ENCODE peak calls at places on chromosomes 4 and X, in ten cellular contexts. One of them, this sample, is unnamed.

GRCh38 chr4:76197971-76198410 is 15.6 kb downstream of the SCARB2 start:
- DNase-seq in tibial artery: peak; percentile 63
- DNase-seq in A549: no peak
- DNase-seq in CD8-positive, alpha-beta T cell: no peak
- DNase-seq in left lung: peak; percentile 76
- DNase-seq in lower lobe of right lung: peak; percentile 59
- DNase-seq in pancreas: no peak
- DNase-seq in mesendoderm: no peak
- DNase-seq in OCI-LY7: no peak
- DNase-seq in transverse colon: peak; percentile 64
- DNase-seq in this sample: peak; percentile 81

GRCh38 chr4:139815646-139816601 is 150.3 kb downstream of the MGST2 start:
- DNase-seq in tibial artery: peak; percentile 71
- DNase-seq in A549: peak; percentile 4
- DNase-seq in CD8-positive, alpha-beta T cell: no peak
- DNase-seq in left lung: peak; percentile 43
- DNase-seq in lower lobe of right lung: no peak
- DNase-seq in pancreas: no peak
- DNase-seq in mesendoderm: peak; percentile 96
- DNase-seq in OCI-LY7: no peak
- DNase-seq in transverse colon: peak; percentile 13
- DNase-seq in this sample: peak; percentile 78

GRCh38 chr4:108360857-108361820 is 192.4 kb upstream of the LEF1 start:
- DNase-seq in tibial artery: no peak
- DNase-seq in A549: no peak
- DNase-seq in CD8-positive, alpha-beta T cell: no peak
- DNase-seq in left lung: no peak
- DNase-seq in lower lobe of right lung: no peak
- DNase-seq in pancreas: no peak
- DNase-seq in mesendoderm: peak; percentile 95
- DNase-seq in OCI-LY7: no peak
- DNase-seq in transverse colon: no peak
- DNase-seq in this sample: no peak

GRCh38 chrX:80266979-80267378 is 153.3 kb upstream of the TENT5D start:
- DNase-seq in tibial artery: no peak
- DNase-seq in A549: no peak
- DNase-seq in CD8-positive, alpha-beta T cell: no peak
- DNase-seq in left lung: no peak
- DNase-seq in lower lobe of right lung: no peak
- DNase-seq in pancreas: no peak
- DNase-seq in mesendoderm: no peak
- DNase-seq in OCI-LY7: no peak
- DNase-seq in transverse colon: no peak
- DNase-seq in this sample: no peak

GRCh38 chr4:108272566-108272965 is 103.8 kb upstream of the LEF1 start:
- DNase-seq in tibial artery: no peak
- DNase-seq in A549: no peak
- DNase-seq in CD8-positive, alpha-beta T cell: no peak
- DNase-seq in left lung: no peak
- DNase-seq in lower lobe of right lung: no peak
- DNase-seq in pancreas: no peak
- DNase-seq in mesendoderm: no peak
- DNase-seq in OCI-LY7: no peak
- DNase-seq in transverse colon: no peak
- DNase-seq in this sample: no peak

GRCh38 chrX:150268839-150269238 is 94.3 kb upstream of the MAMLD1 start:
- DNase-seq in tibial artery: no peak
- DNase-seq in A549: no peak
- DNase-seq in CD8-positive, alpha-beta T cell: no peak
- DNase-seq in left lung: no peak
- DNase-seq in lower lobe of right lung: no peak
- DNase-seq in pancreas: no peak
- DNase-seq in mesendoderm: no peak
- DNase-seq in OCI-LY7: no peak
- DNase-seq in transverse colon: no peak
- DNase-seq in this sample: no peak

GRCh38 chr4:113684534-113685091 is 76.9 kb downstream of the CAMK2D start:
- DNase-seq in tibial artery: peak; percentile 51
- DNase-seq in A549: peak; percentile 67
- DNase-seq in CD8-positive, alpha-beta T cell: no peak
- DNase-seq in left lung: no peak
- DNase-seq in lower lobe of right lung: no peak
- DNase-seq in pancreas: no peak
- DNase-seq in mesendoderm: peak; percentile 67
- DNase-seq in OCI-LY7: peak; percentile 34
- DNase-seq in transverse colon: peak; percentile 63
- DNase-seq in this sample: peak; percentile 74

GRCh38 chrX:68659385-68659784 is 11.9 kb downstream of the STARD8 start:
- DNase-seq in tibial artery: no peak
- DNase-seq in A549: no peak
- DNase-seq in CD8-positive, alpha-beta T cell: no peak
- DNase-seq in left lung: no peak
- DNase-seq in lower lobe of right lung: no peak
- DNase-seq in pancreas: no peak
- DNase-seq in mesendoderm: peak; percentile 87
- DNase-seq in OCI-LY7: no peak
- DNase-seq in transverse colon: no peak
- DNase-seq in this sample: no peak

GRCh38 chr4:141759796-141760425 is 123.5 kb downstream of the IL15 start:
- DNase-seq in tibial artery: no peak
- DNase-seq in A549: no peak
- DNase-seq in CD8-positive, alpha-beta T cell: no peak
- DNase-seq in left lung: no peak
- DNase-seq in lower lobe of right lung: no peak
- DNase-seq in pancreas: no peak
- DNase-seq in mesendoderm: no peak
- DNase-seq in OCI-LY7: no peak
- DNase-seq in transverse colon: no peak
- DNase-seq in this sample: no peak

GRCh38 chr4:72319596-72319995 is 249.4 kb downstream of the ADAMTS3 start:
- DNase-seq in tibial artery: no peak
- DNase-seq in A549: no peak
- DNase-seq in CD8-positive, alpha-beta T cell: no peak
- DNase-seq in left lung: no peak
- DNase-seq in lower lobe of right lung: no peak
- DNase-seq in pancreas: no peak
- DNase-seq in mesendoderm: no peak
- DNase-seq in OCI-LY7: no peak
- DNase-seq in transverse colon: no peak
- DNase-seq in this sample: no peak

GRCh38 chr4:160772668-160773067 is 1391.1 kb downstream of the FSTL5 start:
- DNase-seq in tibial artery: no peak
- DNase-seq in A549: no peak
- DNase-seq in CD8-positive, alpha-beta T cell: no peak
- DNase-seq in left lung: no peak
- DNase-seq in lower lobe of right lung: no peak
- DNase-seq in pancreas: no peak
- DNase-seq in mesendoderm: no peak
- DNase-seq in OCI-LY7: no peak
- DNase-seq in transverse colon: no peak
- DNase-seq in this sample: no peak

GRCh38 chr4:163679189-163679588 is 184.7 kb downstream of the TMA16 start:
- DNase-seq in tibial artery: no peak
- DNase-seq in A549: peak; percentile 44
- DNase-seq in CD8-positive, alpha-beta T cell: no peak
- DNase-seq in left lung: no peak
- DNase-seq in lower lobe of right lung: no peak
- DNase-seq in pancreas: no peak
- DNase-seq in mesendoderm: peak; percentile 10
- DNase-seq in OCI-LY7: peak; percentile 56
- DNase-seq in transverse colon: no peak
- DNase-seq in this sample: no peak

GRCh38 chr4:125639182-125639621 is 324.4 kb downstream of the FAT4 start:
- DNase-seq in tibial artery: no peak
- DNase-seq in A549: no peak
- DNase-seq in CD8-positive, alpha-beta T cell: no peak
- DNase-seq in left lung: no peak
- DNase-seq in lower lobe of right lung: no peak
- DNase-seq in pancreas: no peak
- DNase-seq in mesendoderm: peak; percentile 83
- DNase-seq in OCI-LY7: no peak
- DNase-seq in transverse colon: no peak
- DNase-seq in this sample: peak; percentile 84

GRCh38 chrX:84248226-84248625 is 60.2 kb upstream of the RPS6KA6 start:
- DNase-seq in tibial artery: no peak
- DNase-seq in A549: no peak
- DNase-seq in CD8-positive, alpha-beta T cell: no peak
- DNase-seq in left lung: no peak
- DNase-seq in lower lobe of right lung: no peak
- DNase-seq in pancreas: no peak
- DNase-seq in mesendoderm: no peak
- DNase-seq in OCI-LY7: no peak
- DNase-seq in transverse colon: no peak
- DNase-seq in this sample: no peak

GRCh38 chr4:41569957-41570356 is 32.0 kb downstream of the LIMCH1 start:
- DNase-seq in tibial artery: peak; percentile 36
- DNase-seq in A549: peak; percentile 4
- DNase-seq in CD8-positive, alpha-beta T cell: no peak
- DNase-seq in left lung: no peak
- DNase-seq in lower lobe of right lung: no peak
- DNase-seq in pancreas: no peak
- DNase-seq in mesendoderm: no peak
- DNase-seq in OCI-LY7: no peak
- DNase-seq in transverse colon: no peak
- DNase-seq in this sample: peak; percentile 20

GRCh38 chrX:8668797-8669196 is 63.1 kb downstream of the ANOS1 start:
- DNase-seq in tibial artery: no peak
- DNase-seq in A549: no peak
- DNase-seq in CD8-positive, alpha-beta T cell: no peak
- DNase-seq in left lung: no peak
- DNase-seq in lower lobe of right lung: peak; percentile 51
- DNase-seq in pancreas: no peak
- DNase-seq in mesendoderm: peak; percentile 84
- DNase-seq in OCI-LY7: no peak
- DNase-seq in transverse colon: no peak
- DNase-seq in this sample: no peak

GRCh38 chr4:71411976-71412375 is 73.2 kb downstream of the SLC4A4 start:
- DNase-seq in tibial artery: no peak
- DNase-seq in A549: no peak
- DNase-seq in CD8-positive, alpha-beta T cell: no peak
- DNase-seq in left lung: no peak
- DNase-seq in lower lobe of right lung: no peak
- DNase-seq in pancreas: no peak
- DNase-seq in mesendoderm: no peak
- DNase-seq in OCI-LY7: no peak
- DNase-seq in transverse colon: no peak
- DNase-seq in this sample: no peak

GRCh38 chr4:72338060-72338459 is 231.0 kb downstream of the ADAMTS3 start:
- DNase-seq in tibial artery: no peak
- DNase-seq in A549: no peak
- DNase-seq in CD8-positive, alpha-beta T cell: no peak
- DNase-seq in left lung: no peak
- DNase-seq in lower lobe of right lung: no peak
- DNase-seq in pancreas: no peak
- DNase-seq in mesendoderm: no peak
- DNase-seq in OCI-LY7: no peak
- DNase-seq in transverse colon: no peak
- DNase-seq in this sample: no peak

DNA sequence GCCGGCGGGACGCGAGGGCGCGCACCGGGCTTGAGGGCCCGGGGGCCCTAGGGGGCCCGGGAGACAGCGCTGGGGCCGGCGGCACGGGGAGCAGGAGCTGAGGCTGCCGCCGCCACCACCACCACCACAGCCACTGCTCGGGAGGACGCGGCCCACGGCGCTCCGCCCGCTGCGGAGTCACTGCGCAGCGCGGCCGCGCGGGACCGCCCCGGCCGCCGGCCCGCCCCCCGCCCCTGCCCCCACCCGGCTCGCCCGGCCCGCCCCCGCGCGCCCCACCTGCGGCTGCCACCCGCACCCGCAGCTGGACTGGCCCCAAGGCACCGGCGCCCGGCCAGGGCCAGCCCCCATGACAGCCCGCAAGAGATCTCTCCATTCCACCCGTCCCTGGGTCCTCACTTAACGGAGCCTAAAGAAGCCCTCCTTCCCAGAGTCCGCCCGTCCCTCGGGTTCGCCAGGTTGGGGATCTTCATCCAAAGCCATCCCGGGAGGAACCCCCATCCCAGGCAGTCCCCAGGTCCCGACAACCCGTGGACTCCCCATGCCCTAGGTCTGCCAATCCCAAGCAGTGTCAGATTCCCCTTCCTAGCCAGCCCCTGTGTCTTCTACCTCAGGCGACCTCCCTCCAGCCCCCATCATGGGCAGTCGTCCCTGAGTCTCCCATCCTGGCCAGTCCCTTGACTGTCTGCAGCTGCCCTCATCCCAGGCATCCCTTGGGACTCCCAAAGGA is 40.0 kb upstream of the IQSEC2 start:
- DNase-seq in tibial artery: no peak
- DNase-seq in A549: no peak
- DNase-seq in CD8-positive, alpha-beta T cell: no peak
- DNase-seq in left lung: no peak
- DNase-seq in lower lobe of right lung: peak; percentile 45
- DNase-seq in pancreas: no peak
- DNase-seq in mesendoderm: no peak
- DNase-seq in OCI-LY7: no peak
- DNase-seq in transverse colon: peak; percentile 12
- DNase-seq in this sample: peak; percentile 73
- H3K4me3 ChIP-seq in tibial artery: peak overlapping the region; percentile 71
- H3K4me3 ChIP-seq in A549: peak overlapping the region; percentile 89
- H3K4me3 ChIP-seq in CD8-positive, alpha-beta T cell: peak overlapping the region; percentile 53
- H3K4me3 ChIP-seq in left lung: peak overlapping the region; percentile 48
- H3K4me3 ChIP-seq in lower lobe of right lung: peak overlapping the region; percentile 65
- H3K4me3 ChIP-seq in pancreas: peak overlapping the region; percentile 65
- H3K4me3 ChIP-seq in mesendoderm: no peak overlapping the region
- H3K4me3 ChIP-seq in OCI-LY7: no peak overlapping the region
- H3K4me3 ChIP-seq in transverse colon: peak overlapping the region; percentile 59
- H3K4me3 ChIP-seq in this sample: peak overlapping the region; percentile 77

GRCh38 chr4:15552557-15553362 is 83.1 kb downstream of the CC2D2A start:
- DNase-seq in tibial artery: no peak
- DNase-seq in A549: no peak
- DNase-seq in CD8-positive, alpha-beta T cell: no peak
- DNase-seq in left lung: no peak
- DNase-seq in lower lobe of right lung: no peak
- DNase-seq in pancreas: no peak
- DNase-seq in mesendoderm: no peak
- DNase-seq in OCI-LY7: no peak
- DNase-seq in transverse colon: no peak
- DNase-seq in this sample: no peak
- H3K27ac ChIP-seq in tibial artery: no peak overlapping the region
- H3K27ac ChIP-seq in A549: no peak overlapping the region
- H3K27ac ChIP-seq in CD8-positive, alpha-beta T cell: no peak overlapping the region
- H3K27ac ChIP-seq in left lung: peak overlapping the region; percentile 53
- H3K27ac ChIP-seq in lower lobe of right lung: peak overlapping the region; percentile 70
- H3K27ac ChIP-seq in pancreas: peak overlapping the region; percentile 43
- H3K27ac ChIP-seq in mesendoderm: no peak overlapping the region
- H3K27ac ChIP-seq in OCI-LY7: no peak overlapping the region
- H3K27ac ChIP-seq in transverse colon: no peak overlapping the region
- H3K27ac ChIP-seq in this sample: no peak overlapping the region

GRCh38 chrX:19864736-19865135 is 22.7 kb downstream of the SH3KBP1 start:
- DNase-seq in tibial artery: no peak
- DNase-seq in A549: no peak
- DNase-seq in CD8-positive, alpha-beta T cell: no peak
- DNase-seq in left lung: no peak
- DNase-seq in lower lobe of right lung: no peak
- DNase-seq in pancreas: no peak
- DNase-seq in mesendoderm: no peak
- DNase-seq in OCI-LY7: peak; percentile 57
- DNase-seq in transverse colon: no peak
- DNase-seq in this sample: no peak
- H3K4me1 ChIP-seq in tibial artery: no peaks in the 10 kb centered on the region
- H3K4me1 ChIP-seq in A549: peaks cover 11% of the 10 kb centered on the region
- H3K4me1 ChIP-seq in CD8-positive, alpha-beta T cell: peaks cover 40% of the 10 kb centered on the region
- H3K4me1 ChIP-seq in left lung: peaks cover 66% of the 10 kb centered on the region
- H3K4me1 ChIP-seq in lower lobe of right lung: peaks cover 16% of the 10 kb centered on the region
- H3K4me1 ChIP-seq in pancreas: no peaks in the 10 kb centered on the region
- H3K4me1 ChIP-seq in mesendoderm: no peaks in the 10 kb centered on the region
- H3K4me1 ChIP-seq in OCI-LY7: peaks cover 96% of the 10 kb centered on the region
- H3K4me1 ChIP-seq in transverse colon: no peaks in the 10 kb centered on the region
- H3K4me1 ChIP-seq in this sample: peaks cover 12% of the 10 kb centered on the region

GRCh38 chrX:45806410-45807121 is 605.9 kb upstream of the DIPK2B start:
- DNase-seq in tibial artery: no peak
- DNase-seq in A549: peak; percentile 31
- DNase-seq in CD8-positive, alpha-beta T cell: peak; percentile 1
- DNase-seq in left lung: no peak
- DNase-seq in lower lobe of right lung: no peak
- DNase-seq in pancreas: no peak
- DNase-seq in mesendoderm: peak; percentile 72
- DNase-seq in OCI-LY7: no peak
- DNase-seq in transverse colon: no peak
- DNase-seq in this sample: no peak
- H3K4me3 ChIP-seq in tibial artery: peak overlapping the region; percentile 53
- H3K4me3 ChIP-seq in A549: no peak overlapping the region
- H3K4me3 ChIP-seq in CD8-positive, alpha-beta T cell: peak overlapping the region; percentile 27
- H3K4me3 ChIP-seq in left lung: no peak overlapping the region
- H3K4me3 ChIP-seq in lower lobe of right lung: peak overlapping the region; percentile 37
- H3K4me3 ChIP-seq in pancreas: no peak overlapping the region
- H3K4me3 ChIP-seq in mesendoderm: no peak overlapping the region
- H3K4me3 ChIP-seq in OCI-LY7: no peak overlapping the region
- H3K4me3 ChIP-seq in transverse colon: peak overlapping the region; percentile 37
- H3K4me3 ChIP-seq in this sample: peak overlapping the region; percentile 41